ENCODE peak calls at places on chromosomes 13 and 19, in seven cellular contexts. R, A, H, L, M, F and J are unnamed samples.

GRCh38 chr19:39778763-39779162 is at the start of gene LEUTX:
- DNase-seq in H (no peak), M (no peak), F (no peak), A (no peak), R (no peak), L (no peak), J (no peak)

GRCh38 chr13:110206170-110206569 is 100.8 kb downstream of the COL4A1 start:
- DNase-seq in L (no peak), F (no peak), A (no peak), H (no peak), R (no peak), M (no peak), J (no peak)

GRCh38 chr19:21751379-21751778 is 16.0 kb downstream of the ZNF100 start:
- DNase-seq in A (peak; percentile 5), H (no peak), R (no peak), M (no peak), L (no peak), F (no peak), J (peak; percentile 39)

GRCh38 chr13:23107665-23108064 is 73.1 kb upstream of the SGCG start:
- DNase-seq in H (no peak), A (no peak), L (no peak), R (no peak), F (no peak), M (no peak), J (no peak)

GRCh38 chr13:51803422-51804294 is at the start of gene DHRS12:
- DNase-seq in F (peak; percentile 68), L (peak; percentile 87), M (peak; percentile 94), R (peak; percentile 85), A (peak; percentile 74), H (peak; percentile 83), J (peak; percentile 80)

GRCh38 chr13:40490086-40490723 is 176.2 kb downstream of the FOXO1 start:
- DNase-seq in H (peak; percentile 11), M (no peak), R (no peak), L (no peak), F (peak; percentile 33), A (no peak), J (no peak)

GRCh38 chr13:42048625-42049453 is at the start of gene DGKH:
- DNase-seq in H (peak; percentile 77), A (peak; percentile 71), L (peak; percentile 69), F (no peak), R (peak; percentile 71), M (peak; percentile 86), J (peak; percentile 77)

GRCh38 chr13:32142956-32143375 is 111.4 kb downstream of the FRY start:
- DNase-seq in A (peak; percentile 52), H (peak; percentile 8), M (no peak), F (no peak), R (peak; percentile 97), L (no peak), J (peak; percentile 36)

GRCh38 chr13:33183431-33184130 is 102.0 kb downstream of the STARD13 start:
- DNase-seq in H (no peak), R (no peak), M (no peak), L (no peak), F (no peak), A (no peak), J (no peak)

GRCh38 chr19:12495002-12495802 is 10.6 kb upstream of the ZNF709 start:
- DNase-seq in L (peak; percentile 83), M (peak; percentile 96), A (peak; percentile 62), R (peak; percentile 89), F (peak; percentile 83), H (peak; percentile 93), J (peak; percentile 84)

GRCh38 chr13:62875118-62875640 is 1459.5 kb upstream of the PCDH20 start:
- DNase-seq in H (no peak), F (peak; percentile 77), R (no peak), A (no peak), L (no peak), M (no peak), J (no peak)

GRCh38 chr13:45545686-45546409 is 69.7 kb downstream of the ERICH6B start:
- DNase-seq in A (no peak), M (no peak), H (no peak), F (no peak), L (no peak), R (no peak), J (no peak)

GRCh38 chr13:43783820-43784219 is 3.0 kb downstream of the ENOX1 start:
- DNase-seq in M (no peak), R (peak; percentile 70), L (no peak), F (peak; percentile 22), A (peak; percentile 61), H (peak; percentile 8), J (peak; percentile 16)

GRCh38 chr13:43749503-43749902 is 37.3 kb downstream of the ENOX1 start:
- DNase-seq in F (no peak), A (no peak), L (no peak), M (no peak), H (no peak), R (no peak), J (no peak)

GRCh38 chr19:8306235-8307054 is 1.7 kb downstream of the CD320 start:
- DNase-seq in A (no peak), F (no peak), M (peak; percentile 45), H (no peak), L (no peak), R (no peak), J (no peak)